ENCODE peak calls at places on chromosome 12, in five cellular contexts. J is A549, V is K562, Q is GM12878, D is endothelial cell of umbilical vein. A is an unnamed sample.

GRCh38 chr12:32558941-32559340 is 120.2 kb upstream of the DNM1L start:
- DNase-seq in D (no peak), V (no peak), Q (peak; percentile 66), J (no peak), A (no peak)

GRCh38 chr12:120884644-120885043 is 19.5 kb downstream of the SPPL3 start:
- DNase-seq in D (no peak), J (no peak), Q (no peak), V (no peak), A (no peak)

GRCh38 chr12:54879132-54879531 is 24.8 kb downstream of the MUCL1 start:
- DNase-seq in Q (no peak), D (no peak), V (no peak), J (no peak), A (peak; percentile 2)

GRCh38 chr12:43551971-43552559 is at the start of gene ADAMTS20:
- DNase-seq in D (no peak), V (peak; percentile 26), Q (no peak), J (no peak), A (no peak)

GRCh38 chr12:65895759-65896656 is 71.7 kb downstream of the HMGA2 start:
- DNase-seq in J (no peak), Q (no peak), D (no peak), V (no peak), A (no peak)

GRCh38 chr12:120496353-120497340 is 734 bp downstream of the DYNLL1 start:
- DNase-seq in D (peak; percentile 51), Q (no peak), J (peak; percentile 44), V (peak; percentile 89), A (peak; percentile 85)

GRCh38 chr12:13273850-13274249 is 77.3 kb downstream of the EMP1 start:
- DNase-seq in Q (no peak), V (no peak), D (no peak), J (no peak), A (no peak)

GRCh38 chr12:80186727-80187217 is 87.4 kb downstream of the OTOGL start:
- DNase-seq in J (peak; percentile 52), D (peak; percentile 97), V (peak; percentile 13), Q (peak; percentile 26), A (peak; percentile 64)

GRCh38 chr12:31835276-31835882 is 106.6 kb upstream of the AMN1 start:
- DNase-seq in J (peak; percentile 27), D (peak; percentile 15), V (no peak), Q (no peak), A (no peak)

GRCh38 chr12:51505363-51505762 is 80.7 kb downstream of the SLC4A8 start:
- DNase-seq in D (no peak), Q (no peak), J (no peak), V (no peak), A (no peak)

GRCh38 chr12:107320031-107320928 is 226.9 kb upstream of the CRY1 start:
- DNase-seq in J (peak; percentile 82), D (peak; percentile 14), V (no peak), Q (no peak), A (peak; percentile 71)
- TF ChIP-seq MYC in J (no peak), D (no peak), V (no peak), Q (no peak), A (no peak)

DNA sequence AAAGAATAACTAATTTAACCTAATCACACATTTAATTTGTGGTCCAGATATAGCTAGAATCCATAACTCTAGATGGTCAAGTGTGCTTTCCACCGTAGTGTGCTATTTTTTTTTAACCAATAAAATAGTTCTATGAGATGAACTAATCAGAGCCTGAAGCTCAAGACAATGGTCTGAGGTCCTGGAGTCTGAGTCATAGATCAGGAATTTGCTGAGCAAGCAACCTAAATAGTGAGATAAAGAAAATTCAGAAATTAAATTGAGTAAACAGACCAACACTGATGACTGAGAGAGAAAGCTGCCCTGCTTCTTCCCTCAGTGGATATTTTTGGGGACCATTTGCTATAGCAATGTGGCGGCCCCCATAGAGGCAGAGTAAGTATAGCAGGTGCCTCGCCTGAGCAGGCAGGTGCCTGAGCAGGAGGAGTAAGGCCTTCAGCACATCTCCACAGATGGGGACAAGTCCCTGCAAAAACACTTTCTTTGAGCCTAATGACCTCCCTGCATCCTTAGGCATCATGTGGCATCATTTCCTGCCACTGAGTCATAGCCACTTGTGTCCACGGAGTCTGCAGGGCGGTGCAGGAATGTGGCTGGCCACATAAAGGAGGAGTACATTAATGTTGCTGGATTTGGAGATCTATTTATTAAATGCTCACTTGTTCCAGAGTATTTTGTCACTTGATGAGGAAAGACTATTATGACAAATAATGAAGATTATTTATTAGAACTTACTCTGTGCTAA is 13.9 kb upstream of the CLEC4E start:
- DNase-seq in D (peak; percentile 59), Q (no peak), V (no peak), J (no peak), A (peak; percentile 11)
- TF ChIP-seq MAX in D (no peak), Q (no peak), V (no peak), J (no peak), A (no peak)

DNA sequence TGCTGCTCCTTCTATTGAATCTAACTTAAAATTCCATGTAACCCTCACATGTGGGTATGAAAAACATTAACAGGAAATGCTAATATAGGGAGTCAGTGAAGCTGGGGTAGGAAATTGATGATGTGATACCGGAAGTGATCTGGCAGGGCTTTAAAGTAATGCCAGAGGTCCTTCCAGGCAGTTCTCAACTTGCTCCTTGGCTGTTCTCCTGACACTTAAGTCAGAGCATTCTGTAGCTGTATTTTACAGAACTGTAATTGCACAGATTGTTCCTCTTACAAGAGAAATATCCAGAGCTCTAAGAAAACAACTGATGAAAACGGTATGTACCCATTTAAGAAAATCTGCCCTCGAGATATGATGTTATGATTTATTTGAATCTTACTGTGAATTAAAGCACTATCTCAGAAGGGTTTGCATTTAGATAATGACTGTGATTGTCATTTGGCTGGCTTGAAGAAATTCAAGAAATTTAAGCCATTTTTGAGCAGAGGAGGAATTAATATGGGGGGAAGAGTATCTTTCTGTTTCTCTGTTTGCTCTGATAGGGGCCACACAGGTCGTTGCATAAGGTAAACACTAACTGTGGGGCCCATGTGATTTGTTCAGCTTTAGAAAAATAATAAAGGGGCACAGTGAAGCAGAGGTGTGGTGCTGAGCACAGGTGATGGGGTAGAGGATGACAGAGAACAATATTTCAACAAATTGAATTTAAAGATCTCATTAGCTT is 88.4 kb downstream of the BBS10 start:
- DNase-seq in V (no peak), J (no peak), D (peak; percentile 93), Q (no peak), A (no peak)
- H3K4me3 ChIP-seq in V (no peak overlapping the region), J (no peak overlapping the region), D (peak overlapping the region; percentile 19), Q (no peak overlapping the region), A (no peak overlapping the region)

GRCh38 chr12:101772019-101772774 is 32.9 kb upstream of the SYCP3 start:
- DNase-seq in V (no peak), Q (no peak), D (no peak), J (no peak), A (peak; percentile 86)
- TF ChIP-seq MYC in V (no peak), Q (no peak), D (no peak), J (no peak), A (no peak)

A was measured in NB4.